ENCODE peak calls at places on chromosomes 12 and 14, in four cellular contexts. O, M, A and V are unnamed samples.

GRCh38 chr12:14834502-14834901 is 8.8 kb downstream of the ART4 start:
- DNase-seq in M (no peak), O (no peak), A (no peak), V (no peak)

GRCh38 chr12:89731614-89732013 is 23.0 kb upstream of the ATP2B1 start:
- DNase-seq in O (no peak), A (no peak), M (no peak), V (no peak)

GRCh38 chr14:66388516-66388915 is 97.7 kb upstream of the CCDC196 start:
- DNase-seq in M (no peak), O (no peak), A (no peak), V (no peak)

GRCh38 chr12:95204141-95204866 is 13.0 kb downstream of the FGD6 start:
- DNase-seq in M (no peak), O (peak), A (peak), V (peak)

GRCh38 chr14:50741571-50741970 is 73.5 kb upstream of the SAV1 start:
- DNase-seq in M (no peak), A (peak), O (no peak), V (no peak)

GRCh38 chr14:49598182-49598478 is 610 bp upstream of the LRR1 start:
- DNase-seq in O (no peak), A (peak), M (peak), V (no peak)

GRCh38 chr14:65321370-65321875 is 91.1 kb upstream of the FUT8 start:
- DNase-seq in A (no peak), O (no peak), M (no peak), V (no peak)

GRCh38 chr14:65169351-65169750 is 67.0 kb upstream of the MAX start:
- DNase-seq in O (no peak), M (no peak), A (no peak), V (no peak)

GRCh38 chr12:106831699-106832098 is 57.2 kb downstream of the RIC8B start:
- DNase-seq in O (no peak), A (peak), M (peak), V (no peak)

GRCh38 chr12:50282581-50283229 is 615 bp downstream of the LIMA1 start:
- DNase-seq in A (peak), O (no peak), M (no peak), V (no peak)

GRCh38 chr12:88784166-88784565 is 203.9 kb upstream of the KITLG start:
- DNase-seq in M (no peak), O (no peak), A (no peak), V (no peak)

GRCh38 chr12:111842556-111843396 is 748 bp downstream of the MAPKAPK5 start:
- DNase-seq in O (no peak), M (no peak), A (peak), V (peak)

GRCh38 chr14:65877187-65877586 is 464.7 kb downstream of the FUT8 start:
- DNase-seq in A (no peak), M (no peak), O (no peak), V (no peak)

GRCh38 chr14:105049753-105050550 is 15.3 kb downstream of the GPR132 start:
- DNase-seq in O (no peak), A (no peak), M (peak), V (no peak)

GRCh38 chr12:12079291-12079690 is 8.6 kb downstream of the BCL2L14 start:
- DNase-seq in A (no peak), O (no peak), M (no peak), V (no peak)

GRCh38 chr14:51651388-51652167 is at the start of gene FRMD6:
- DNase-seq in A (peak), O (peak), M (peak), V (peak)

GRCh38 chr14:102510616-102511520 is 1.3 kb upstream of the ANKRD9 start:
- DNase-seq in M (no peak), A (peak), O (peak), V (peak)

GRCh38 chr12:29103539-29103974 is 45.5 kb upstream of the FAR2 start:
- DNase-seq in M (no peak), A (no peak), O (no peak), V (no peak)

GRCh38 chr12:68349083-68349700 is 17.0 kb upstream of the MDM1 start:
- DNase-seq in O (no peak), A (no peak), M (no peak), V (no peak)

GRCh38 chr14:35050652-35051051 is 4.6 kb downstream of the FAM177A1 start:
- DNase-seq in A (peak), O (no peak), M (no peak), V (no peak)
- TF ChIP-seq TEAD4 in A (no peak), O (no peak), M (no peak), V (no peak)

GRCh38 chr12:74741113-74741512 is 203.5 kb downstream of the ATXN7L3B start:
- DNase-seq in O (no peak), M (no peak), A (no peak), V (no peak)
- TF ChIP-seq TEAD4 in O (no peak), M (no peak), A (no peak), V (no peak)

GRCh38 chr14:101363880-101364391 is 197.4 kb upstream of the DIO3 start:
- DNase-seq in M (peak), A (no peak), O (no peak), V (no peak)
- TF ChIP-seq TEAD4 in M (no peak), A (no peak), O (no peak), V (no peak)

DNA sequence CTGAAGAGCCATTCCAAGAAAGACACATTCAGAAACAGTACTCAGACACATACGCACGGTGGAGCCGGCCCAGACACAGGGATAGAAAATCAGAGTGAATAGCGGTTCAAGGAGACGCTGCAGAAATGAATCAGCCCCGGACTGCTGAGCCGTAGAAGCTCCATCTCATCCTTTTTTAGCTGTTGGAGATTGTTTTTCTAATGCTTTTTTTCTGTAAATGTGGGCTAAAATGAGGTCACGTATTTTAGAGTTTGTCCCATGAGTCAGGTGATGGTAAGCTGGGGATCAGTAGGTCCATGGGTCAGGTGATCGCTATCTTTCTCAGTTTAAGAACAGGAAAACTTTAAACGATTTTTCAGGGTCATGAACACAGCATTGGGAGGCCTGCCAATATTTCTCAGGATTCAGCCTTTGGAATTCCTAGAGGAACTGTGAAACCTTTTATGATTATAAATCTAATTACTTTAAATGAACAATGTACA is 202.4 kb downstream of the ITPR2 start:
- DNase-seq in A (no peak), M (no peak), O (no peak), V (no peak)
- TF ChIP-seq TEAD4 in A (no peak), M (peak), O (no peak), V (no peak)